ENCODE peak calls at places on chromosomes 12 and 14, in five cellular contexts. P is SK-N-SH, D is K562, R is NT2/D1, J is GM12878. N is an unnamed sample.

GRCh38 chr12:29656762-29657538 is 126.8 kb downstream of the TMTC1 start:
- DNase-seq in P (no peak), R (no peak), J (no peak), D (no peak), N (no peak)

GRCh38 chr14:68685419-68686211 is 107.3 kb downstream of the ZFP36L1 start:
- DNase-seq in J (peak), R (no peak), D (no peak), P (no peak), N (peak)

GRCh38 chr14:69069020-69069421 is 83.9 kb downstream of the DCAF5 start:
- DNase-seq in D (peak), P (no peak), R (no peak), J (no peak), N (no peak)

GRCh38 chr12:75862692-75863471 is 168.7 kb downstream of the PHLDA1 start:
- DNase-seq in P (no peak), R (no peak), J (no peak), D (no peak), N (peak)

GRCh38 chr12:9752145-9752717 is 8.5 kb downstream of the CD69 start:
- DNase-seq in R (no peak), D (no peak), J (no peak), P (no peak), N (no peak)

GRCh38 chr12:31900271-31900670 is 58.9 kb upstream of the RESF1 start:
- DNase-seq in J (no peak), D (no peak), R (no peak), P (no peak), N (no peak)

GRCh38 chr12:23950775-23951391 is 1.4 kb upstream of the SOX5 start:
- DNase-seq in D (no peak), P (peak), R (peak), J (no peak), N (no peak)

GRCh38 chr12:111156304-111156703 is 212.6 kb downstream of the PHETA1 start:
- DNase-seq in D (no peak), P (no peak), R (no peak), J (no peak), N (peak)

GRCh38 chr12:117662220-117662619 is 300.8 kb upstream of the NOS1 start:
- DNase-seq in J (no peak), P (no peak), R (no peak), D (no peak), N (no peak)

GRCh38 chr14:68282479-68283377 is 463.1 kb downstream of the RAD51B start:
- DNase-seq in R (no peak), D (no peak), J (peak), P (no peak), N (no peak)

GRCh38 chr12:15662983-15663659 is 126.1 kb downstream of the EPS8 start:
- DNase-seq in J (no peak), P (peak), D (no peak), R (no peak), N (peak)

GRCh38 chr12:117124421-117125274 is 25.4 kb upstream of the TESC start:
- DNase-seq in P (no peak), R (no peak), J (no peak), D (no peak), N (no peak)

GRCh38 chr14:45526715-45527549 is 273.9 kb upstream of the MIS18BP1 start:
- DNase-seq in R (peak), D (no peak), J (peak), P (peak), N (peak)

GRCh38 chr12:68750506-68750905 is 4.5 kb downstream of the SLC35E3 start:
- DNase-seq in D (no peak), J (no peak), R (no peak), P (no peak), N (no peak)

GRCh38 chr12:50222275-50222783 is 55.2 kb upstream of the CERS5 start:
- DNase-seq in J (no peak), P (peak), D (peak), R (peak), N (peak)

GRCh38 chr12:48000878-48001321 is 3.4 kb downstream of the COL2A1 start:
- DNase-seq in J (no peak), D (no peak), P (peak), R (no peak), N (peak)

GRCh38 chr14:62185078-62185477 is 422.9 kb downstream of the SNAPC1 start:
- DNase-seq in R (no peak), J (no peak), D (no peak), P (no peak), N (no peak)

GRCh38 chr14:62187265-62187664 is 425.0 kb downstream of the SNAPC1 start:
- DNase-seq in D (no peak), J (no peak), R (peak), P (no peak), N (no peak)

GRCh38 chr14:62189698-62190097 is 427.5 kb downstream of the SNAPC1 start:
- DNase-seq in P (no peak), R (no peak), J (no peak), D (no peak), N (no peak)
- TF ChIP-seq YY1 in P (no peak), R (no peak), J (no peak), D (no peak), N (no peak)

GRCh38 chr12:58247633-58248032 is 306.3 kb downstream of the ATP23 start:
- DNase-seq in J (no peak), D (no peak), R (no peak), P (no peak), N (peak)

GRCh38 chr12:58252914-58253313 is 311.5 kb downstream of the ATP23 start:
- DNase-seq in J (no peak), D (no peak), R (no peak), P (no peak), N (no peak)

GRCh38 chr12:58253663-58254062 is 312.3 kb downstream of the ATP23 start:
- DNase-seq in J (no peak), D (no peak), R (no peak), P (no peak), N (no peak)

GRCh38 chr12:58248599-58248998 is 307.2 kb downstream of the ATP23 start:
- DNase-seq in P (no peak), R (no peak), D (no peak), J (no peak), N (no peak)

DNA sequence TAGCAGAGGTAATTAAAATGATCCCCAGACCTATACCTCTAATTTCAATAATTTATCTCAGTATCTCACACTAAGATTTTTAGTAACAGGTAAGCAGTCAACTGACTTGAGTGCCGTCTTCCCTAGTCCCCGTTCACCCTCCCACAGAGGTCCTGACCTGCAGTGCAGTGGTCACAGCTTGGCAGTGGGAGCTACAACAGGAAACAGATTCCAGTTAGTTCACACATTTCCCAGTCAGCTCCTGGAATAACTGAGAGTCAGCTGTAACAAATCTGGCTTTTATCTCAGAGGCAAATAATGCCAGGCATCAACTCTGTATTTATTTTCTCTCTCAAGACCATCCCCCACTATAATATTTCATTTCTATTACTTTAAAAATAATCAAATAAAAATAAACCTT is 308.2 kb downstream of the ATP23 start:
- DNase-seq in P (no peak), J (no peak), D (no peak), R (no peak), N (no peak)
- TF ChIP-seq YY1 in P (no peak), J (no peak), D (no peak), R (no peak), N (no peak)

GRCh38 chr14:75803768-75804167 is 142.7 kb downstream of the TTLL5 start:
- DNase-seq in J (no peak), D (no peak), P (no peak), R (no peak), N (no peak)

GRCh38 chr14:75806247-75806876 is 145.3 kb downstream of the TTLL5 start:
- DNase-seq in P (no peak), R (no peak), D (no peak), J (no peak), N (no peak)

GRCh38 chr14:75805646-75806045 is 144.6 kb downstream of the TTLL5 start:
- DNase-seq in J (no peak), R (no peak), P (no peak), D (no peak), N (no peak)

GRCh38 chr14:75804570-75805275 is 143.7 kb downstream of the TTLL5 start:
- DNase-seq in D (no peak), J (no peak), P (no peak), R (no peak), N (no peak)

DNA sequence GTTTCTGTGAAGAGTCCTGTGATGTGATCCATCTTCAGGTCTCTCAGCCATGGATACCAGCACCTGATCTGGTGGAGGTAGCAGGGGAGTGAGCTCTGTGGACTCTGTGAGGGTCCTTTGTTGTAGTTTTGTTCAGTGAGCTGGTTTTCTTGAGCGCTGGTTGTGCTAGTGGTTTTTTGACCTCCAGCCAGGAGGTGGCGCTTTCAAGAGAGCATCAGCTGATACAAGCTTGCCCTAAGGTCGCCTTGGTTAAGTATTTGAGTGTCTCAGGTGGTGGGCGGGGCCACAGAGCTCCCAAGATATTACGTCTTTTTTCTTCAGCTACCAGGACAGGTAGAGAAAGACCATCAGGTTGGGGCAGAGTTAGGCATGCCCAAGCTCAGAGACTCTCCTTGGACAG is 139.7 kb downstream of the TTLL5 start:
- DNase-seq in P (no peak), D (no peak), J (no peak), R (no peak), N (no peak)
- TF ChIP-seq YY1 in P (no peak), D (no peak), J (no peak), R (no peak), N (no peak)

DNA sequence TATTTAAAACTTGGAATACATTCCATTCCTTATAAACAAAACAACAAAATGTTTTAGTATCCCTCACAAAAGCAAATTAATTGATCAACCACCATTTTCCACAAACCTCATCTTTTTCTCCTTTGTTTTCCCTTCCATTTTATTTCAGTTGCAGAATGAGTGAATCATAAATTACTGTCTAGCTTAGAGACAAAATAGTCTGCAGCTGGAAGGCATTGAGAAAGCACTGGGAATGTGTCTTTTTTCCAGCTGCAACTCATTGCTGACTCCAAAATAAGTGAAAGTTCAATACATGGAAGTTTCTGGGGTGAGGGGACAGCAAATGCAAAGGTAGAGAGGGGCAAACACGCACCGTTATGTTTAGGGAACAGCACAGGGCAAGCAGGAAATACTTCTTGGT is 84.9 kb upstream of the FERMT2 start:
- DNase-seq in R (no peak), J (no peak), D (no peak), P (no peak), N (no peak)
- TF ChIP-seq YY1 in R (no peak), J (no peak), D (no peak), P (no peak), N (no peak)